ENCODE peak calls at places on chromosomes 13 and 19, in five cellular contexts. G is H1, H is H9, P is neuronal stem cell, Y is trophoblast cell. E is an unnamed sample.
A peak's percentile ranks its signal among the peaks of the same experiment; 100 is the strongest.

GRCh38 chr19:47544476-47544875 is 28.5 kb downstream of the ZNF541 start:
- DNase-seq in G (no peak), H (no peak), P (no peak), Y (no peak), E (no peak)

GRCh38 chr13:27954406-27954851 is 14.7 kb downstream of the CDX2 start:
- DNase-seq in G (peak; percentile 75), H (peak; percentile 66), P (no peak), Y (peak; percentile 33), E (peak; percentile 60)

GRCh38 chr13:41565221-41565620 is 107.9 kb downstream of the RGCC start:
- DNase-seq in G (no peak), H (no peak), P (no peak), Y (no peak), E (peak; percentile 83)

GRCh38 chr13:91184244-91184926 is 163.1 kb upstream of the MIR17HG start:
- DNase-seq in G (no peak), H (no peak), P (no peak), Y (no peak), E (peak; percentile 36)

GRCh38 chr13:67120872-67121531 is 109.1 kb downstream of the PCDH9 start:
- DNase-seq in G (no peak), H (no peak), P (no peak), Y (no peak), E (peak; percentile 57)

GRCh38 chr19:3573858-3574637 is 1.3 kb downstream of the HMG20B start:
- DNase-seq in G (peak; percentile 100), H (peak; percentile 98), P (peak; percentile 88), Y (peak; percentile 99), E (peak; percentile 96)

GRCh38 chr13:83895994-83896580 is 13.8 kb upstream of the SLITRK1 start:
- DNase-seq in G (no peak), H (no peak), P (no peak), Y (no peak), E (peak; percentile 12)

GRCh38 chr19:6340493-6341201 is 7.2 kb upstream of the ACER1 start:
- DNase-seq in G (no peak), H (peak; percentile 45), P (no peak), Y (no peak), E (no peak)

GRCh38 chr19:3821857-3822364 is 35.7 kb upstream of the MATK start:
- DNase-seq in G (peak; percentile 99), H (peak; percentile 89), P (peak; percentile 67), Y (peak; percentile 73), E (peak; percentile 17)

GRCh38 chr19:11435833-11436313 is 438 bp downstream of the PRKCSH start:
- DNase-seq in G (no peak), H (no peak), P (no peak), Y (peak; percentile 37), E (peak; percentile 54)

GRCh38 chr19:45051929-45052579 is 13.2 kb downstream of the CLASRP start:
- DNase-seq in G (no peak), H (no peak), P (no peak), Y (no peak), E (no peak)

GRCh38 chr13:19836472-19836871 is 27.0 kb downstream of the ZMYM5 start:
- DNase-seq in G (no peak), H (no peak), P (no peak), Y (no peak), E (peak; percentile 28)

GRCh38 chr19:35642798-35643254 is 1.3 kb downstream of the ETV2 start:
- DNase-seq in G (no peak), H (no peak), P (no peak), Y (no peak), E (no peak)

GRCh38 chr19:55341191-55342043 is 1.7 kb downstream of the KMT5C start:
- DNase-seq in G (peak; percentile 79), H (peak; percentile 90), P (peak; percentile 84), Y (peak; percentile 78), E (peak; percentile 65)

GRCh38 chr19:10936661-10937084 is 8.1 kb downstream of the TIMM29 start:
- DNase-seq in G (no peak), H (peak; percentile 78), P (peak; percentile 80), Y (peak; percentile 93), E (peak; percentile 85)

GRCh38 chr19:6065685-6066365 is 44.5 kb downstream of the RFX2 start:
- DNase-seq in G (no peak), H (peak; percentile 45), P (no peak), Y (peak; percentile 79), E (peak; percentile 89)

GRCh38 chr19:18173572-18174294 is at the start of gene IFI30:
- DNase-seq in G (peak; percentile 84), H (peak; percentile 89), P (no peak), Y (peak; percentile 57), E (peak; percentile 69)

GRCh38 chr13:53191091-53191490 is 162.5 kb downstream of the OLFM4 start:
- DNase-seq in G (no peak), H (peak; percentile 59), P (peak; percentile 75), Y (peak; percentile 67), E (no peak)

GRCh38 chr13:98272549-98272948 is 95.5 kb upstream of the RNF113B start:
- DNase-seq in G (no peak), H (no peak), P (peak; percentile 54), Y (no peak), E (no peak)

GRCh38 chr13:24220086-24220703 is 59.7 kb downstream of the SPATA13 start:
- DNase-seq in G (no peak), H (peak; percentile 47), P (peak; percentile 78), Y (peak; percentile 90), E (peak; percentile 86)

DNA sequence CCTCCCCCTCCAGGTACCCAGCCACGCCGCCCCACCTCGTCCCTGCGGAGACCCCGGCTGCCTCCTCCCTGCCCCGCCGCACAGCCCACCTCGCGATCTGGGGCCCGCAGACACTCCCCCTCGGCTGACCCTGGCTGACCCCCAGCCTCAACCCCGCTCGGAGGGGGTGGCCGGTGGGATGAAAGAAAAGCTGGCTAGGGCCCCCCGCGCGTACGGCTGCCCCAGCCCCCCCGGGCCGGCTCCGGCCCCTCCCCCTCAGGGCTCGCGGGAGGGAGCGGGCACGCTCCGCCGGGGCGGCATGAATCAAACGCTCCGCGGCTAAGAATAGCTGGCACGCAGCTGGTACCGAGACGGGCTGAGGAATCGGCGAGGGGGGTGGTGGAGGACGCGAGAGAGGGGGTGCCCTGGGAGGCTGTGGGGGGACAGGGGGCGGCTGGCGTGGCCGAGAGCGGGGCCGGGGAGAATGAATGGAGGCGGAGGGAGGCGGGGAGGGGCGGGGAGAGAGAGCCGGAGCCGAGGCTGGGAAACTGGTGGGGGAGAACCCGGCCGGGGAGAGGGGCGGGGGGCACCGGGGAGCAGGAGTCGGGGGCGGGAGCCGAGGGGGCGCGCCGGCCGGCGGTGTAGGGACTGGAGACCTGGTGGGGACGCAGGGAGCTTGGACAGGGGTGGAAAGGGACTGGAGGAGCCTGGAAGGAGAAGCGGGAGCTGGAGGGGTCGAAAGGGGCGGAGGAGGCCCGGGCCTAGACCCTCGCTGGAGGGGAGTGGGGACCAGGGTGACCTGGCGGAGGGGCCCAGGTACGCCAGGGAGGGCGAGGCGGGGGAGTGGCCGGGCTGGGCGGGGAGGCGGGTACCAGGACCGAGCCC is 1.1 kb downstream of the SHANK1 start:
- DNase-seq in G (peak; percentile 72), H (no peak), P (peak; percentile 48), Y (no peak), E (no peak)
- H2AFZ ChIP-seq in G (no peak overlapping the region), H (no peak overlapping the region), P (peak overlapping the region; percentile 91), Y (no peak overlapping the region), E (no peak overlapping the region)

GRCh38 chr13:64029343-64030093 is 2613.9 kb upstream of the PCDH20 start:
- DNase-seq in G (no peak), H (no peak), P (no peak), Y (no peak), E (no peak)
- H2BK12ac ChIP-seq in G (no peak overlapping the region), H (no peak overlapping the region), P (no peak overlapping the region), Y (no peak overlapping the region), E (no peak overlapping the region)

DNA sequence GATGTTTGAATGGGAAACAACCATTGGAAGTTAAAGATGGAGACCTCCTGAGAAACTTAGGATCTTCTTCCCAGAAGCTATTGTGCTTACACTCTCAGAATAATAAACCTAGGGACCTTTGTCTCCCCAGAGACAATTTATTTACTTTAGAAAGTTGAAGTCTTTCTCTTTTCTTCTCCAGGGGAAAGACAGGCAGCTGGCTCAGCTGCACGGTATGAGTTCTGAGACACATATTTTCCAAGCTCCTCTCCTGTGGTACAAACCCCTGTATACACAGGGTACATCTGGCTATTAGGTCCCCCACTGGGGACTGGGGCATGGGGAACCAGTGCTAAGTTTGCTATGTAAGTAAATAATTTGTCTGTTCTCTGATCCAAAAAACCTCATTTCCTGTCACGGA is 67.5 kb upstream of the POSTN start:
- DNase-seq in G (no peak), H (no peak), P (no peak), Y (no peak), E (peak; percentile 48)
- H2AFZ ChIP-seq in G (no peak overlapping the region), H (no peak overlapping the region), P (peak overlapping the region; percentile 36), Y (no peak overlapping the region), E (no peak overlapping the region)

DNA sequence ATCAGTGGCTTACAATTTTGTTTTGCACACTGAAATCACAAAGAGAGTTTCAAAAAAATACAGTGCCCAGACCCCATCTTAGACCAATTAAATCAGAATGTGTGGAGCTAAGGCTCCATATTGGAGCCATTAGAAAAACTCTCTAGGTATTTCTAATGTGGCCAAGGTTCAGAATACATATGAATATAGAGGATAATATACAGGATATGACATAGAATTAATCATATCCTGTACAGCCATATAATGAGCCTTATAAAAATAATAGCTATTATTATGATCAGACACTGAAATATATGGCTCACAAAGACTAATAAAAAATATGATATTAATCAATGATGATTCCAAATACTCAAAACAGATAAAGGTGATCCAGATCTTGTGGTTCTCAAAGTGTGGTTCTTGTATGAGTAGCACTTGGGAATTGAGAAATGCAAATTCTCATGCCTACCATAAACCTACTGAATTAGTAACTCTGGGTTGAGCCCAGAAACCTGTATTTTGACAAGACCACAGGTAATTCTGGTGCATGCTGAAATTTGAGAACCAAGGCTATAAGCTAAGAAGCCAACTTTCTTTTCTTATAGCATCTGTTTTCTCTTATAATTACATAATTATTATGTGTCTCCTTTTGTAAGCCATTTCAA is 408.0 kb downstream of the DIAPH3 start:
- DNase-seq in G (no peak), H (no peak), P (no peak), Y (no peak), E (no peak)
- H2BK12ac ChIP-seq in G (no peak overlapping the region), H (no peak overlapping the region), P (no peak overlapping the region), Y (no peak overlapping the region), E (no peak overlapping the region)

GRCh38 chr19:13187419-13187818 is 37.2 kb downstream of the IER2 start:
- DNase-seq in G (no peak), H (no peak), P (no peak), Y (no peak), E (no peak)

GRCh38 chr19:13176345-13176744 is 26.1 kb downstream of the IER2 start:
- DNase-seq in G (no peak), H (no peak), P (no peak), Y (no peak), E (no peak)

GRCh38 chr19:13181747-13182388 is 31.7 kb downstream of the IER2 start:
- DNase-seq in G (no peak), H (no peak), P (no peak), Y (no peak), E (peak; percentile 24)
- H2AFZ ChIP-seq in G (no peak overlapping the region), H (no peak overlapping the region), P (peak overlapping the region; percentile 90), Y (no peak overlapping the region), E (peak overlapping the region; percentile 92)

E was measured in mesenchymal stem cell.